ENCODE peak calls at places on chromosomes 13 and 19, in five cellular contexts. I, P, U, E and H are unnamed samples.

GRCh38 chr19:37738371-37738770 is 18.8 kb upstream of the ZNF607 start:
- DNase-seq in I (no peak), P (no peak), U (no peak), E (no peak), H (no peak)

GRCh38 chr19:44671400-44671799 is at the start of gene CEACAM19:
- DNase-seq in I (no peak), P (no peak), U (no peak), E (no peak), H (no peak)

GRCh38 chr19:3342246-3342645 is 24.1 kb upstream of the NFIC start:
- DNase-seq in I (no peak), P (no peak), U (no peak), E (no peak), H (no peak)

GRCh38 chr13:37640499-37640898 is 41.9 kb upstream of the POSTN start:
- DNase-seq in I (no peak), P (peak; percentile 0), U (no peak), E (no peak), H (no peak)

GRCh38 chr19:56252699-56253422 is 19.7 kb upstream of the EDDM13 start:
- DNase-seq in I (peak; percentile 80), P (peak; percentile 11), U (peak; percentile 74), E (no peak), H (peak; percentile 43)

GRCh38 chr13:37194428-37194861 is 89.0 kb upstream of the CSNK1A1L start:
- DNase-seq in I (no peak), P (peak; percentile 23), U (no peak), E (no peak), H (no peak)

GRCh38 chr19:50053119-50053518 is 27.3 kb downstream of the ZNF473 start:
- DNase-seq in I (no peak), P (no peak), U (no peak), E (no peak), H (no peak)

GRCh38 chr13:24997367-24997967 is 98.5 kb upstream of the PABPC3 start:
- DNase-seq in I (no peak), P (no peak), U (no peak), E (no peak), H (no peak)

GRCh38 chr13:81957121-81957520 is 1616.2 kb upstream of the SPRY2 start:
- DNase-seq in I (no peak), P (no peak), U (no peak), E (no peak), H (no peak)

GRCh38 chr19:7655581-7655980 is 13.3 kb upstream of the RETN start:
- DNase-seq in I (no peak), P (no peak), U (no peak), E (no peak), H (no peak)

GRCh38 chr19:29273000-29273691 is 60.2 kb upstream of the UQCRFS1 start:
- DNase-seq in I (no peak), P (no peak), U (no peak), E (no peak), H (no peak)

GRCh38 chr13:113809934-113810333 is 50.9 kb downstream of the TMEM255B start:
- DNase-seq in I (no peak), P (no peak), U (no peak), E (no peak), H (no peak)

GRCh38 chr13:100438059-100438788 is 150.4 kb downstream of the GGACT start:
- DNase-seq in I (no peak), P (no peak), U (no peak), E (no peak), H (no peak)

GRCh38 chr13:32790731-32791130 is 204.5 kb downstream of the PDS5B start:
- DNase-seq in I (no peak), P (no peak), U (no peak), E (no peak), H (no peak)

GRCh38 chr13:40445557-40445990 is 220.9 kb downstream of the FOXO1 start:
- DNase-seq in I (peak; percentile 62), P (peak; percentile 12), U (peak; percentile 90), E (no peak), H (peak; percentile 51)